ENCODE peak calls at places on chromosomes 4 and X, in four cellular contexts. G is fibroblast of lung; C is keratinocyte; Q is CD4-positive, CD25-positive, alpha-beta regulatory T cell. N is an unnamed sample. For H3K27me3, the result is how much of the 10 kb centered on the place peaks cover.

GRCh38 chr4:173334891-173335754 is 965 bp upstream of the HMGB2 start:
- DNase-seq in G (peak), C (no peak), Q (peak), N (no peak)

GRCh38 chrX:134186362-134187121 is 50.4 kb upstream of the CCDC160 start:
- DNase-seq in C (no peak), Q (peak), G (no peak), N (peak)

GRCh38 chr4:47876310-47876709 is 38.1 kb downstream of the NFXL1 start:
- DNase-seq in Q (no peak), G (no peak), C (no peak), N (no peak)

GRCh38 chrX:131802836-131803626 is 220.1 kb upstream of the STK26 start:
- DNase-seq in C (no peak), Q (peak), G (no peak), N (no peak)

GRCh38 chr4:86586160-86586572 is 7.9 kb upstream of the PTPN13 start:
- DNase-seq in G (peak), Q (no peak), C (peak), N (no peak)

GRCh38 chr4:7852568-7853185 is 87.0 kb downstream of the AFAP1 start:
- DNase-seq in C (no peak), Q (no peak), G (no peak), N (no peak)

GRCh38 chr4:188372856-188373255 is 233.6 kb downstream of the TRIML1 start:
- DNase-seq in C (no peak), Q (no peak), G (peak), N (no peak)

GRCh38 chrX:153572601-153573000 is 26.3 kb downstream of the CCNQ start:
- DNase-seq in G (no peak), C (no peak), Q (no peak), N (no peak)

GRCh38 chrX:151516538-151517187 is 46.8 kb upstream of the PASD1 start:
- DNase-seq in G (no peak), C (no peak), Q (no peak), N (no peak)
- H3K27me3 ChIP-seq in G (under half), C (under half), Q (under half), N (under half)

GRCh38 chrX:69556094-69557011 is 52.2 kb downstream of the NALF2 start:
- DNase-seq in C (no peak), Q (no peak), G (peak), N (no peak)
- H3K4me3 ChIP-seq in C (no peak), Q (no peak), G (no peak), N (no peak)

GRCh38 chrX:626745-627509 is 3.7 kb upstream of the SHOX start:
- DNase-seq in G (no peak), C (no peak), Q (no peak), N (no peak)

GRCh38 chrX:627510-627964 is 3.1 kb upstream of the SHOX start:
- DNase-seq in C (no peak), Q (no peak), G (no peak), N (no peak)

GRCh38 chrX:623268-623598 is 7.4 kb upstream of the SHOX start:
- DNase-seq in Q (no peak), G (no peak), C (no peak), N (no peak)

GRCh38 chrX:623599-624323 is 6.8 kb upstream of the SHOX start:
- DNase-seq in C (no peak), Q (no peak), G (peak), N (no peak)

GRCh38 chrX:625137-625691 is 5.4 kb upstream of the SHOX start:
- DNase-seq in C (no peak), G (no peak), Q (no peak), N (no peak)
- H3K27me3 ChIP-seq in C (under half), G (under half), Q (under half), N (under half)

GRCh38 chrX:79364306-79364705 is 2.8 kb downstream of the ITM2A start:
- DNase-seq in Q (no peak), G (no peak), C (no peak), N (no peak)

GRCh38 chrX:79366888-79367749 is at the start of gene ITM2A:
- DNase-seq in G (no peak), C (no peak), Q (peak), N (peak)

GRCh38 chrX:79365591-79365990 is 1.5 kb downstream of the ITM2A start:
- DNase-seq in Q (no peak), C (no peak), G (no peak), N (no peak)

GRCh38 chrX:79367907-79368306 is 773 bp upstream of the ITM2A start:
- DNase-seq in C (no peak), G (no peak), Q (no peak), N (no peak)

GRCh38 chrX:79366556-79366887 is 612 bp downstream of the ITM2A start:
- DNase-seq in C (no peak), G (no peak), Q (no peak), N (no peak)
- H3K4me3 ChIP-seq in C (peak), G (no peak), Q (peak), N (peak)

DNA sequence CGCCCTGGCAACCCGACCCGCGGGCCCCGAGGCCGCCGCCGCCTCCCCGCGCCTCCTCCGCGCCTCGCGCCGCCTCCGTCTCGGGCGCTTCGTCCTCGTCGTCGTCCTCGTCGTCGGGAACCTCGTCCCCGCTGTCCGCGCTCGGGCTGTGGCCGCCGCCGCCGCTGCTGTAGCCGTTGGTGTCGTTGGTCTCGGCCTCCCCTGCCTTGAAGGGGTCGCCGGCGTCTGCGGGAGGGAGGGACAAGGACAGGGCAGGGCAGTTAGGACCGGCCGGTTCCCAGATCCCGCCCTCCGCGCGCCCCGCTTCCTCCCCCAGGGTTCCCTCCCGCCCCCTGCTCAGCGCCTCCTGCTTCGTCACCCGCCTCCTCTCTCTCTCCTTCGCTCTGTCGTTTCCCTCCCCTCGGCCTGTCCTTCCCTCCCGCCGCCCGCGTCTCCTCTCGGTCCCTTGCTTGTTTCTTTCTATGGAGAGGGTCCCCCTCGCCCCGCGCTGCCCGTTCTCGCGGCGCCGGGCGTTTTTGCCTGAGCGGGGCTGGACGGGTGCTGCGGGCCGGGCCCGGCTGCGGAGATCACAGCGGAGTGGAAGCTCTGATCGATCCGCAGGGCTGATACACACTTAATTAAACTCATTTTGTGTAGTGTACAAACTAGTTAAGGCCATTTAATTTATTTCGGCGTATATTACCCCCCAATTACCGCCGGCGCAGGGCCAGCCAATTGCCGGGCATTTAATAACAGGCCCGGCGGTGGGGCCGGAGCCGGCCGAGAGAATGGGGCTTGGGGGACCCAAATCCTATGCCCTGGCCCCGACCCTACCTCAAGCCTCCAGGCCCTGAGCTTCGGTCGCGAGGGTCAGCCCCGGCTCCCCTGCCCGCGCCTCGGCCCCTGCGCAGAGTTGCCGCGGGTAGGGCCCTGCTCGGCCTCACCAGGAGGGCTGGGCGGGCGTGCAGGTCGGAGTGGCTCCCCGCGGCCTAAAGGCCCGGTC is 2.4 kb downstream of the NKX1-1 start:
- DNase-seq in Q (no peak), G (no peak), C (no peak), N (no peak)
- H3K27me3 ChIP-seq in Q (under half), G (half or more), C (half or more), N (under half)